ENCODE peak calls at places on chromosomes 12 and 14, in five cellular contexts. S is CD4-positive, alpha-beta memory T cell; D is ovary; U is GM23248; V is cardiac muscle cell. T is an unnamed sample.

GRCh38 chr14:74941676-74942097 is 13.7 kb downstream of the PGF start:
- DNase-seq in D (no peak), S (peak; percentile 38), V (no peak), U (peak; percentile 80), T (no peak)

GRCh38 chr12:96526110-96526509 is 36.7 kb downstream of the CFAP54 start:
- DNase-seq in V (no peak), U (no peak), S (no peak), D (no peak), T (no peak)

GRCh38 chr12:75954076-75954475 is 77.5 kb downstream of the PHLDA1 start:
- DNase-seq in S (no peak), D (no peak), V (no peak), U (peak; percentile 99), T (peak; percentile 61)

GRCh38 chr14:36935976-36936678 is 236.3 kb downstream of the SLC25A21 start:
- DNase-seq in D (no peak), V (no peak), S (no peak), U (peak; percentile 47), T (no peak)

GRCh38 chr12:52971701-52972329 is 22.9 kb downstream of the KRT18 start:
- DNase-seq in V (no peak), U (peak; percentile 93), S (no peak), D (no peak), T (peak; percentile 46)

GRCh38 chr14:68539311-68539737 is 253.5 kb downstream of the ZFP36L1 start:
- DNase-seq in S (no peak), U (no peak), V (peak; percentile 25), D (no peak), T (no peak)

GRCh38 chr14:33932526-33933292 is 18.2 kb downstream of the EGLN3 start:
- DNase-seq in S (no peak), V (no peak), D (no peak), U (no peak), T (no peak)

GRCh38 chr12:11861155-11861863 is 209.4 kb upstream of the BCL2L14 start:
- DNase-seq in S (no peak), V (peak; percentile 94), D (no peak), U (no peak), T (no peak)

GRCh38 chr12:51953011-51953568 is 1.6 kb downstream of the ACVR1B start:
- DNase-seq in V (no peak), U (no peak), S (no peak), D (no peak), T (no peak)

GRCh38 chr14:56855891-56856461 is 45.7 kb upstream of the OTX2 start:
- DNase-seq in S (no peak), U (no peak), D (no peak), V (peak; percentile 35), T (no peak)

GRCh38 chr14:64942531-64943111 is at the start of gene GPX2:
- DNase-seq in S (no peak), V (no peak), U (no peak), D (no peak), T (no peak)

GRCh38 chr12:52672321-52672933 is 7.8 kb downstream of the KRT1 start:
- DNase-seq in S (no peak), D (no peak), U (no peak), V (no peak), T (peak; percentile 92)

GRCh38 chr12:47107446-47107845 is 27.7 kb upstream of the AMIGO2 start:
- DNase-seq in V (no peak), U (no peak), D (no peak), S (no peak), T (no peak)

GRCh38 chr12:14244876-14245669 is 120.4 kb upstream of the ATF7IP start:
- DNase-seq in U (no peak), S (no peak), V (no peak), D (no peak), T (no peak)

GRCh38 chr12:41521872-41522379 is 333.8 kb downstream of the PDZRN4 start:
- DNase-seq in D (no peak), V (no peak), U (peak; percentile 82), S (no peak), T (peak; percentile 78)

GRCh38 chr14:61196034-61196433 is 85.1 kb downstream of the TMEM30B start:
- DNase-seq in U (no peak), S (no peak), D (no peak), V (no peak), T (no peak)

GRCh38 chr14:68694516-68695235 is 98.2 kb downstream of the ZFP36L1 start:
- DNase-seq in S (no peak), V (no peak), U (peak; percentile 63), D (no peak), T (no peak)

GRCh38 chr12:674272-674781 is 11.1 kb upstream of the NINJ2 start:
- DNase-seq in D (no peak), V (no peak), U (peak; percentile 17), S (peak; percentile 83), T (no peak)

GRCh38 chr14:36773558-36773957 is 111.9 kb downstream of the PAX9 start:
- DNase-seq in S (no peak), D (no peak), U (peak; percentile 28), V (no peak), T (peak; percentile 51)

GRCh38 chr12:109020750-109021380 is at the start of gene SVOP:
- DNase-seq in D (peak; percentile 57), S (no peak), U (peak; percentile 78), V (peak; percentile 94), T (peak; percentile 79)

GRCh38 chr14:69002069-69002468 is 23.0 kb upstream of the ACTN1 start:
- DNase-seq in V (peak; percentile 28), U (peak; percentile 29), S (no peak), D (no peak), T (no peak)

GRCh38 chr12:109592195-109592904 is 18.8 kb downstream of the MVK start:
- DNase-seq in U (no peak), V (no peak), D (no peak), S (no peak), T (no peak)

GRCh38 chr14:71716371-71716770 is 215.9 kb upstream of the RGS6 start:
- DNase-seq in S (no peak), V (no peak), D (no peak), U (peak; percentile 84), T (no peak)

GRCh38 chr14:100715803-100716202 is 10.9 kb upstream of the DLK1 start:
- DNase-seq in S (no peak), D (no peak), V (no peak), U (no peak), T (no peak)

GRCh38 chr12:2317819-2318218 is 265.0 kb downstream of the CACNA1C start:
- DNase-seq in D (no peak), V (peak; percentile 45), U (no peak), S (no peak), T (no peak)
- H3K27ac ChIP-seq in D (no peak overlapping the region), V (peak overlapping the region; percentile 71), U (no peak overlapping the region), S (no peak overlapping the region), T (no peak overlapping the region)

GRCh38 chr12:68891141-68891540 is 41.8 kb downstream of the CPM start:
- DNase-seq in U (no peak), S (no peak), D (no peak), V (no peak), T (peak; percentile 72)
- H3K4me3 ChIP-seq in U (no peak overlapping the region), S (no peak overlapping the region), D (no peak overlapping the region), V (no peak overlapping the region), T (no peak overlapping the region)

DNA sequence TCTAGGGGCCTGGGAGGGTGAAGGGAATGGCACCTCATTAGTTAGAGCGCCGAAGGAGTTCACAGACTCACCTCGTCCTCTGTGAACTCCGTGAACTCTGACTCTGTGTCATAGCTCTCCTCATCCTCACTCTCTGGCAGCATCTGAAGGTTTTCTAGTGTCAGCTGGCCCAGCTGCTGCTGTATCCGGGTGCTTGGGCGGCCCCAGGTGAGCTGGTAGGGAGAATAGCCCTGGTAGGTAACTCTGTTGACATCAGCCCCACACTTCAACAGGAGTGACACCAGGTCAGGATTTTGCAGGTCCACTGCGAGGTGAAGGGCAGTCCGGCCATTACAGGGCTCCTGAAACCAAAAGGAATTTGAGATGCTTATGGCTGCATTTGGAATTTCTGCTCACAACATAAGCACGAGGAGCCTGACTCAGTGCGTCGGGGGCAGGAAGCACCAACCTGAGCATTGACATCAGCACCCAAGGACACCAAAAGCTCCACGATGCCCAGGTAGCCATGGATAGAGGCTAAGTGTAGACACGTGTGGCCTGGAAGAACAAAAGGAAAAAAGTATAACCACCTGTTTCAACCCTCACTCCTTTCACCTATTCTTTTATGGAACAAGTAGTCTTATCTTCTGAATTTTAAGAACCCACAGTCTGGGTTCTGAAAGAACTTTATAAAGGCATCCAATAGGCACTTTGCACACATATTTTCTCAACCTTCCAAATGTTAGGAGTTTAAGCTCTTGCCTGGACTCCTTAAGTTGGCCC is 2.0 kb downstream of the NFKBIA start:
- DNase-seq in V (no peak), S (peak; percentile 59), U (peak; percentile 50), D (no peak), T (no peak)
- H3K4me1 ChIP-seq in V (peaks cover 34% of the 10 kb centered on the region), S (peaks cover 60% of the 10 kb centered on the region), U (peaks cover 27% of the 10 kb centered on the region), D (peaks cover 17% of the 10 kb centered on the region), T (peaks cover 33% of the 10 kb centered on the region)

GRCh38 chr12:29957835-29958234 is 174.1 kb upstream of the TMTC1 start:
- DNase-seq in U (peak; percentile 23), D (no peak), S (no peak), V (no peak), T (no peak)

GRCh38 chr12:29960113-29960512 is 176.4 kb upstream of the TMTC1 start:
- DNase-seq in V (no peak), U (no peak), S (no peak), D (no peak), T (no peak)

GRCh38 chr12:29962276-29963035 is 178.7 kb upstream of the TMTC1 start:
- DNase-seq in V (no peak), S (no peak), D (no peak), U (no peak), T (no peak)

DNA sequence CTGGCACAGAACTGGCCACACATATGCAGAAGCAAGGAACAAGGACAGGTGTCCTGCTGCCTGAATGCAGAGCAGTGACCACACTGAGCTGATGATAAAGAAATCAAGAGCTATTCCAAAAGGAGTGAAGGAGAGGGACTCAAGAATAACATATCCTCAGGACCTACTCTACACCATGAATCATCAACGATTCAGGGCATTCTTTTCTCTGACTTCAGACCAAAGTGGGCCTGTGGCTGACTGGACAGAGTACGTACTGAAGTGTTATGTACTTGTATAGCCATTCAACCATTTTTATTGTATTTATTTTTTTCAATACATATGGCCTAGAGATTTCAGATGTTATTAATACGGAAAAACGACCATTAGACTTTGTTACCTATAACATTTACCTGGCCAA is 177.5 kb upstream of the TMTC1 start:
- DNase-seq in S (no peak), V (no peak), U (peak; percentile 33), D (no peak), T (no peak)
- H3K27ac ChIP-seq in S (no peak overlapping the region), V (no peak overlapping the region), U (no peak overlapping the region), D (no peak overlapping the region), T (no peak overlapping the region)

DNA sequence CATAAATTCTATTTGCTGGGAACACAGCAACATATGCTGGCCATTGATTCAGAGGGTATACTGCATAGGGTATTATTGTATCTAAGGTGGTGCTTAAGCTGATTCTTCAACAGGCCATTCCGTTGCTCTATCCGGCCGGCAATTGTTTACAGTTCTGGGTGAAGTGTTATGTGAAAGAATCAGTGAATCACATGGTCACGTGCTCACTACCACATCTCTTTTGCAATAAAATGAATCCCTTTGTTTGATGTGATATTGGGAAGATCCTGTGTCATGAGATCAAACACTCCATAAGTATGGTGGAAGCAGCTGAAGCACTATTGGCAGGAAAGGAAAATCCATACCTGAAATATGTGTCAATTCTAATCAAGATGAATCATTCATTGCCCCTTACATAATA is 7.6 kb upstream of the USP15 start:
- DNase-seq in D (no peak), V (no peak), S (no peak), U (no peak), T (no peak)
- H3K4me3 ChIP-seq in D (no peak overlapping the region), V (no peak overlapping the region), S (no peak overlapping the region), U (no peak overlapping the region), T (no peak overlapping the region)